ENCODE peak calls at places on chromosome 6, in eight cellular contexts. P, G, X, D, N, Y, W and F are unnamed samples. For H3K4me1, the result is how much of the 10 kb centered on the place peaks cover.

GRCh38 chr6:131831392-131831791 is 23.6 kb downstream of the ENPP1 start:
- DNase-seq in P (no peak), G (no peak), X (no peak), D (no peak), N (no peak), Y (no peak), W (no peak), F (no peak)

GRCh38 chr6:126682440-126682839 is 342.5 kb downstream of the CENPW start:
- DNase-seq in P (no peak), G (no peak), X (no peak), D (no peak), N (no peak), Y (no peak), W (no peak), F (no peak)

GRCh38 chr6:39834278-39834677 is 42.1 kb downstream of the DAAM2 start:
- DNase-seq in P (no peak), G (no peak), X (no peak), D (no peak), N (no peak), Y (no peak), W (no peak), F (no peak)

GRCh38 chr6:168122011-168122410 is 43.0 kb upstream of the FRMD1 start:
- DNase-seq in P (no peak), G (no peak), X (no peak), D (no peak), N (no peak), Y (no peak), W (no peak), F (no peak)

GRCh38 chr6:106048331-106048730 is 37.8 kb upstream of the PRDM1 start:
- DNase-seq in P (peak), G (peak), X (no peak), D (no peak), N (no peak), Y (no peak), W (no peak), F (no peak)

GRCh38 chr6:111602481-111603404 is 2.9 kb downstream of the TRAF3IP2 start:
- DNase-seq in P (no peak), G (peak), X (no peak), D (no peak), N (peak), Y (no peak), W (peak), F (no peak)

GRCh38 chr6:30683137-30683979 is 3.1 kb downstream of the PPP1R18 start:
- DNase-seq in P (peak), G (no peak), X (no peak), D (no peak), N (no peak), Y (no peak), W (no peak), F (no peak)

GRCh38 chr6:44192428-44193041 is 24.2 kb upstream of the MYMX start:
- DNase-seq in P (no peak), G (no peak), X (no peak), D (no peak), N (no peak), Y (no peak), W (no peak), F (no peak)

GRCh38 chr6:36245572-36246031 is 24.3 kb upstream of the PNPLA1 start:
- DNase-seq in P (no peak), G (peak), X (no peak), D (no peak), N (no peak), Y (no peak), W (no peak), F (no peak)

GRCh38 chr6:106223300-106223930 is 102.1 kb downstream of the ATG5 start:
- DNase-seq in P (peak), G (peak), X (peak), D (peak), N (peak), Y (peak), W (peak), F (peak)

GRCh38 chr6:111984081-111984480 is 69.8 kb upstream of the CCN6 start:
- DNase-seq in P (no peak), G (no peak), X (no peak), D (no peak), N (no peak), Y (no peak), W (no peak), F (no peak)

GRCh38 chr6:163398104-163398503 is 16.4 kb upstream of the QKI start:
- DNase-seq in P (no peak), G (no peak), X (no peak), D (no peak), N (no peak), Y (no peak), W (no peak), F (no peak)

GRCh38 chr6:89021629-89022028 is 58.2 kb upstream of the RNGTT start:
- DNase-seq in P (peak), G (peak), X (no peak), D (peak), N (no peak), Y (no peak), W (no peak), F (no peak)

GRCh38 chr6:1584146-1584545 is 25.6 kb upstream of the FOXC1 start:
- DNase-seq in P (no peak), G (no peak), X (no peak), D (no peak), N (no peak), Y (no peak), W (no peak), F (no peak)

GRCh38 chr6:50602191-50602810 is 111.0 kb upstream of the TFAP2D start:
- DNase-seq in P (peak), G (peak), X (no peak), D (no peak), N (no peak), Y (no peak), W (no peak), F (no peak)

GRCh38 chr6:119172813-119173212 is 94.3 kb upstream of the FAM184A start:
- DNase-seq in P (peak), G (no peak), X (no peak), D (no peak), N (no peak), Y (no peak), W (no peak), F (no peak)

GRCh38 chr6:40904583-40905194 is 134.3 kb downstream of the UNC5CL start:
- DNase-seq in P (no peak), G (no peak), X (no peak), D (no peak), N (no peak), Y (no peak), W (no peak), F (no peak)

GRCh38 chr6:158037771-158038170 is 56.1 kb downstream of the SYNJ2 start:
- DNase-seq in P (no peak), G (peak), X (no peak), D (no peak), N (no peak), Y (no peak), W (no peak), F (no peak)

GRCh38 chr6:158039571-158040050 is 57.9 kb downstream of the SYNJ2 start:
- DNase-seq in P (no peak), G (no peak), X (peak), D (no peak), N (peak), Y (no peak), W (peak), F (no peak)

GRCh38 chr6:158037021-158037420 is 55.4 kb downstream of the SYNJ2 start:
- DNase-seq in P (no peak), G (no peak), X (no peak), D (no peak), N (no peak), Y (no peak), W (no peak), F (no peak)

GRCh38 chr6:158039178-158039557 is 57.5 kb downstream of the SYNJ2 start:
- DNase-seq in P (no peak), G (peak), X (peak), D (peak), N (no peak), Y (no peak), W (no peak), F (no peak)

GRCh38 chr6:158038291-158039177 is 56.9 kb downstream of the SYNJ2 start:
- DNase-seq in P (no peak), G (peak), X (no peak), D (no peak), N (no peak), Y (no peak), W (no peak), F (no peak)
- H3K4me1 ChIP-seq in P (under half), G (half or more), X (half or more), D (under half), N (under half), Y (under half), W (under half), F (under half)

GRCh38 chr6:139422105-139423036 is 47.9 kb upstream of the CITED2 start:
- DNase-seq in P (no peak), G (no peak), X (no peak), D (no peak), N (no peak), Y (no peak), W (no peak), F (no peak)
- H3K4me1 ChIP-seq in P (under half), G (under half), X (under half), D (under half), N (under half), Y (under half), W (under half), F (under half)

DNA sequence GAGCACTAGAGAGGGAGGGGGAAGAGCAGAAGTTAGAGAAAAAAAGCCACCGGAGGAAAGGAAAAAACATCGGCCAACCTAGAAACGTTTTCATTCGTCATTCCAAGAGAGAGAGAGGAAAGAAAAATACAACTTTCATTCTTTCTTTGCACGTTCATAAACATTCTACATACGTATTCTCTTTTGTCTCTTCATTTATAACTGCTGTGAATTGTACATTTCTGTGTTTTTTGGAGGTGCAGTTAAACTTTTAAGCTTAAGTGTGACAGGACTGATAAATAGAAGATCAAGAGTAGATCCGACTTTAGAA is 2.0 kb downstream of the ID4 start:
- DNase-seq in P (no peak), G (no peak), X (no peak), D (no peak), N (no peak), Y (no peak), W (no peak), F (no peak)
- H3K4me1 ChIP-seq in P (under half), G (under half), X (under half), D (under half), N (under half), Y (under half), W (under half), F (under half)

DNA sequence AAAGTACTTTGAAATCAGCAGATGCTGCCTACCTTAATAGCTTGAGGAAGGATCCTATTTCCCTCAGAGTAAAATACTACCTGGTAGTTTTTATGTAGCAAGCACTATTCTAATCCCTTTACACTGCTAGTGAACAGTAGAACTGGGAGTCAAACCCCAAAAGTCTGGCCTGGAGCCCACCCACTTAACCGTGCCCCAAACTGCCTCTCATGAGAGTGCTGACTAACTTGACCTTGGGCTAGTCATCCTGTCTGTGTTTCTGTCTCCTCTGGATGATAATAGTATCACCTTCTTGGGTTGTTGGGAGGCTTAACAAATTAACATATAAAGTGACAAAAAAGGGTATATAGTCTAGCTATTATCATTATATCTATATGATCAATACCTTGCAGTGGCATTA is 140.5 kb downstream of the RCAN2 start:
- DNase-seq in P (no peak), G (no peak), X (no peak), D (no peak), N (no peak), Y (no peak), W (peak), F (no peak)
- H3K4me1 ChIP-seq in P (under half), G (under half), X (under half), D (under half), N (under half), Y (under half), W (under half), F (under half)

DNA sequence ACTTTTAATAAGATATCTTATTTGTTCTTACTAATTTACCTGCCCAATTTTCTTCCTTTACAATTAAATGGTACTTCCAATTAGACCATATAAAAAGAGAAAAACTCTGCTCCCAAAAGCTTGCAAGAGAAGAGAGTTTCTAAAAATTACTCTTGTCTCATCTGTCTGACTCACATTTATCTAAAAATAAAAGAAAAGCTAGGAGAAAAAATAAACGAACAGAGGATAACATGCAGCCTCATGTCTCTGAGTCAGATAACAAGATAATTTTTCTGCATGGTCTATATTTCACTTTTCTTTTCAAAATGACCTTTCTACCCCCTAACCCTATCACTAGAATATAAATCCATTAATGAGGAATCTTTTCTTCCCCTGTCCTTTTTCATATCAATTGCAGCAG is 127.2 kb upstream of the TCF21 start:
- DNase-seq in P (peak), G (no peak), X (no peak), D (no peak), N (no peak), Y (no peak), W (no peak), F (no peak)
- H3K4me1 ChIP-seq in P (under half), G (under half), X (under half), D (under half), N (under half), Y (under half), W (under half), F (under half)

DNA sequence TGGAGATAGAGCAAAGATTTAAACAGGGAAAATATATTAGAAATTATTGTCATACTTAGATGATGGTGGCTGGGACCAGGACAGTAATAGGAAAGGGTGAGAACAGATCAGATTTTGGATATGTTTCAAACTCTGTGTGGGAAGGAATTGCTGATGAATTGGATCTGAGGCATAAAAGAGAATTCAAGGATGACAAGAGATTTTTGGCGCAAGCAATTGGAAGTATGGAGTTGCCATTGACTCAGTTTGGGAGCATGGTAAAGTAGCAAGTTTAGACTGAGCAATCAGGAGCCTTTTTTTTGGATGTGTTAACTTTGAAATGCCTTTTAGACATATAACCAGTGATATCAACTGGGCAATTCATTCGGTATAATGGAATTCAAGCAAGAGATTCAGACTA is 14.4 kb downstream of the TAB2 start:
- DNase-seq in P (no peak), G (no peak), X (no peak), D (no peak), N (no peak), Y (no peak), W (no peak), F (no peak)
- H3K4me1 ChIP-seq in P (under half), G (half or more), X (half or more), D (under half), N (half or more), Y (half or more), W (under half), F (half or more)